ENCODE peak calls at places on chromosomes 4 and X, in seven cellular contexts. N is B cell, H is activated B cell treated with CpG ODN at 0.5 μM for 24 hours, W is brain microvascular endothelial cell, X is AG10803, G is upper lobe of right lung, J is astrocyte of the cerebellum. E is an unnamed sample.

GRCh38 chrX:93673869-93674271 is at the start of gene FAM133A:
- DNase-seq in J (peak; percentile 11), N (no peak), X (peak; percentile 46), H (no peak), W (no peak), G (no peak), E (no peak)

GRCh38 chr4:38292529-38292928 is 332.3 kb downstream of the PTTG2 start:
- DNase-seq in N (no peak), J (no peak), G (no peak), W (no peak), X (no peak), H (no peak), E (no peak)

GRCh38 chr4:111510535-111510934 is 634.7 kb upstream of the FAM241A start:
- DNase-seq in J (no peak), X (peak; percentile 45), N (no peak), H (no peak), W (no peak), G (no peak), E (no peak)

GRCh38 chr4:23855912-23856605 is 33.8 kb downstream of the PPARGC1A start:
- DNase-seq in W (peak; percentile 21), X (no peak), N (no peak), H (no peak), G (no peak), J (peak; percentile 53), E (no peak)

GRCh38 chr4:185529413-185529812 is 5.9 kb downstream of the PDLIM3 start:
- DNase-seq in X (no peak), G (no peak), J (no peak), W (no peak), H (no peak), N (no peak), E (no peak)

GRCh38 chr4:68582339-68582717 is 6.2 kb upstream of the UGT2B17 start:
- DNase-seq in J (no peak), G (no peak), N (no peak), X (no peak), H (no peak), W (no peak), E (no peak)

GRCh38 chr4:1978741-1979476 is 29.9 kb downstream of the NELFA start:
- DNase-seq in J (no peak), X (no peak), H (no peak), W (no peak), G (peak; percentile 56), N (no peak), E (peak; percentile 51)

GRCh38 chrX:21926116-21926515 is 14.4 kb upstream of the SMS start:
- DNase-seq in X (peak; percentile 39), H (no peak), N (no peak), J (no peak), G (no peak), W (no peak), E (no peak)

GRCh38 chr4:38132843-38133662 is 172.9 kb downstream of the PTTG2 start:
- DNase-seq in X (no peak), N (no peak), G (no peak), W (no peak), J (no peak), H (no peak), E (no peak)

GRCh38 chrX:12647230-12647629 is 144.0 kb upstream of the PRPS2 start:
- DNase-seq in X (no peak), G (no peak), J (no peak), W (no peak), N (no peak), H (no peak), E (no peak)

GRCh38 chrX:10634681-10635161 is 14.3 kb upstream of the MID1 start:
- DNase-seq in H (no peak), J (peak; percentile 69), X (peak; percentile 71), G (no peak), W (peak; percentile 91), N (no peak), E (no peak)

GRCh38 chr4:8548731-8549351 is 31.4 kb upstream of the GPR78 start:
- DNase-seq in G (peak; percentile 62), H (no peak), J (no peak), X (no peak), W (no peak), N (no peak), E (no peak)

GRCh38 chrX:16953606-16954211 is 7.3 kb downstream of the REPS2 start:
- DNase-seq in H (no peak), J (no peak), N (no peak), G (no peak), W (no peak), X (no peak), E (no peak)

GRCh38 chr4:118954246-118954645 is 65.6 kb downstream of the SYNPO2 start:
- DNase-seq in W (no peak), J (no peak), G (no peak), X (peak; percentile 44), N (no peak), H (no peak), E (no peak)

GRCh38 chrX:74925210-74926088 is at the start of gene NEXMIF:
- DNase-seq in J (no peak), G (no peak), X (peak; percentile 9), W (no peak), H (no peak), N (peak; percentile 53), E (peak; percentile 83)

GRCh38 chr4:110287130-110287529 is 88.7 kb upstream of the ELOVL6 start:
- DNase-seq in X (peak; percentile 64), G (no peak), J (peak; percentile 84), H (no peak), N (no peak), W (peak; percentile 74), E (no peak)

GRCh38 chr4:100843897-100844296 is 326.1 kb upstream of the EMCN start:
- DNase-seq in H (no peak), X (peak; percentile 20), G (no peak), J (peak; percentile 5), N (no peak), W (no peak), E (no peak)

GRCh38 chr4:100852326-100852725 is 334.5 kb upstream of the EMCN start:
- DNase-seq in G (no peak), J (no peak), W (no peak), X (no peak), H (no peak), N (no peak), E (no peak)

GRCh38 chr4:100849319-100849718 is 331.5 kb upstream of the EMCN start:
- DNase-seq in X (no peak), H (no peak), N (no peak), G (no peak), W (no peak), J (no peak), E (no peak)

DNA sequence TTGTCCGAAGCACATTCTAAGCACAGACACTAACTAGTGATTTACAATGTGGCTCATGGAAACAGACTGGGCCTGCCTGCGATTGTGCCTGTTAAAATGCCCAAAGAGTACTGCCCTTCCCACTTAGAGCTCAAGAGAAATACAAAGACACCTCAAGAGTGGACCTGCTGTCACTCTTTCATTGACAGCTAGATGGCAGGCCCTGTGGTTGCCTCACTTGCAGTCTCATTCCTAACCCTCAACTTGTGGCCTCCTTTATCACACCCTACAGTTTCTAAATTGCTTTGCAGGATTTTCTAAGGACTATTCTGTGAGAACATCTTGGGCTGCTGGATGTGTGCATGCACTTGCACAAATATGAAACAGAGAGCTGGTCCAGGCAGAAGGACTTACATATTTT is 331.0 kb upstream of the EMCN start:
- DNase-seq in H (no peak), X (no peak), N (no peak), J (no peak), G (no peak), W (no peak), E (no peak)
- TF ChIP-seq CTCF in H (no peak), X (no peak), N (no peak), J (no peak), G (no peak), W (peak; percentile 39), E (peak; percentile 23)

DNA sequence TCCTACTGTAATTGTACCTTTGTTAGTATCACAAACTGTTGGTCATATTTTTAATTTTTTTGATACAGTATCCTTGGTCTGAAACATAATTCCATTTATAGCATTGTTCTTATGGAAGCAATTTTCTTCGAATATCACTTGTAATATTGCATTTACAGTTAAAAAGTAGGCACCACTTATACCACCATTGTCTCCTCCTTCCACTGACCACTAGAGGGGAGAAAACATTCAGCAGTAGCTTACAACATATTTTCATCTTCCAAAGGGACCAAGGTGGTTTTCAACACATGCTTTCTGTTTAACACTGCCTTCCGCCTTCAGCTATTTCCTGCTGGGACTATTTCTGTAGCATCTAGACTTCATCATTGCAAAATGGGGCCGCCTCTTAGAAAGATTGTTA is 146.2 kb downstream of the COL4A6 start:
- DNase-seq in G (no peak), X (no peak), J (no peak), W (no peak), N (no peak), H (no peak), E (no peak)
- TF ChIP-seq CTCF in G (no peak), X (no peak), J (no peak), W (no peak), N (no peak), H (no peak), E (no peak)

DNA sequence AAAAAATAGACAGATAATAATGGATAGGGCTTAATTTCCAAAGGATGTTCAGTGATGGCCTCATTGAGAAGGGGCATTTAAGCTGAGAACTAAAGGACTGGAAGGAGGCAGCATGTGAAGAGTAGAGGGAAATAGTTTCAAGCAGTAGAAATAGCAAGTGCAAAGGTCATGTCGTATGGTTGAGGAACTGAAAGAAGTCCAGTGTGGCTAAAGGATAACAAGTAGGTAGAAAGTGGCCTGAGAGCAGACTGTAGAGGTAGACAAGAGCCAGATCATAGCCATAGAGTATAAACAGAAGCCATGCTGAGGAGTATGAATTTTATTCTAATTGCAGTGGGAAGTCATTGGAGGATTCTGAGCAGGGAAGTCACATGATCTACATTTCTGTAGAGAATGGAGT is 72.3 kb downstream of the GRIA3 start:
- DNase-seq in G (no peak), N (no peak), W (no peak), X (no peak), J (no peak), H (no peak), E (no peak)
- TF ChIP-seq CTCF in G (no peak), N (no peak), W (no peak), X (no peak), J (no peak), H (no peak), E (no peak)

DNA sequence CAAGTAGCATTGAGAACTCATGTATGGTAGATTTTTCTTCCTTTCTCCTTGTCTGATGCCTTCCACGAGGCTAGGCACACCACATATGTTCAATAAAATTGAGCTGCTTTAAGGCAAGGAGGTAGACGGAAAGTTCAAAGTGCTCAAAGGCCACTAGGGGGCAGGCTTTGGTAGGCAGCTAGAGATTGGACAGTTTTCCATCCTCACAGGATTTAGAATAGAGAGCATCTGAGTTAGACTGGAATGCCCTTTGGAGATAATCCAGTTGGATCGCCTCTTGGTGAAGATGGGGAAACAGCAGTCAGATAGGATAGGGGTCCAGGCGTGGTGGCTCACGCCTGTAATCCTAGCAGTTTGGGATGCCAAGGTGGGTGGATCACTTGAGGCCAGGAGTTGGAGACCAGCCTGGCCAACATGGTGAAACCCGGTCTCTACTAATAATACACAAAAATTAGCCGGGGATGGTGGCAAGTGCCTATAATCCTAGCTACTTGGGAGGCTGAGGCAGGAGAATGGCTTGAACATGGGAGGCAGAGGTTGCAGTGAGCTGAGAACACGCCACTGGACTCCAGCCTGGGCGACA is 30.4 kb downstream of the ELF4 start:
- DNase-seq in J (peak; percentile 49), N (no peak), H (no peak), G (no peak), W (peak; percentile 45), X (peak; percentile 89), E (no peak)
- TF ChIP-seq CTCF in J (peak; percentile 69), N (peak; percentile 72), H (no peak), G (peak; percentile 67), W (peak; percentile 79), X (peak; percentile 75), E (peak; percentile 66)

GRCh38 chr4:93152461-93152860 is 676.1 kb upstream of the ATOH1 start:
- DNase-seq in X (no peak), H (no peak), G (no peak), J (no peak), N (no peak), W (no peak), E (no peak)

GRCh38 chr4:93157984-93158383 is 670.6 kb upstream of the ATOH1 start:
- DNase-seq in J (no peak), G (no peak), X (no peak), W (no peak), H (no peak), N (no peak), E (no peak)
- TF ChIP-seq CTCF in J (no peak), G (no peak), X (no peak), W (peak; percentile 33), H (no peak), N (no peak), E (peak; percentile 44)

E was measured in osteocyte.